ENCODE peak calls at places on chromosomes 7 and 10, in four cellular contexts. J, R, B and L are unnamed samples.
A peak's percentile ranks its signal among the peaks of the same experiment; 100 is the strongest.

GRCh38 chr10:57338823-57339558 is 928.7 kb downstream of the IPMK start:
- DNase-seq in J (peak; percentile 64), R (no peak), B (peak; percentile 56), L (peak; percentile 34)

GRCh38 chr7:77697535-77697831 is 1.2 kb downstream of the RSBN1L start:
- DNase-seq in J (peak; percentile 62), R (peak; percentile 11), B (no peak), L (no peak)

GRCh38 chr7:128032605-128033235 is 1.5 kb upstream of the LRRC4 start:
- DNase-seq in J (no peak), R (no peak), B (no peak), L (peak; percentile 39)

GRCh38 chr10:53140516-53140915 is 367.9 kb upstream of the MBL2 start:
- DNase-seq in J (peak; percentile 28), R (no peak), B (peak; percentile 41), L (no peak)

GRCh38 chr10:102919237-102919959 is 1.3 kb downstream of the CNNM2 start:
- DNase-seq in J (no peak), R (no peak), B (peak; percentile 11), L (no peak)

GRCh38 chr10:89092981-89093380 is 102.4 kb downstream of the FAS start:
- DNase-seq in J (no peak), R (no peak), B (no peak), L (no peak)

GRCh38 chr10:119496282-119496681 is 46.2 kb downstream of the RGS10 start:
- DNase-seq in J (no peak), R (no peak), B (no peak), L (peak; percentile 64)

GRCh38 chr10:24871006-24871405 is 81.4 kb downstream of the PRTFDC1 start:
- DNase-seq in J (no peak), R (no peak), B (no peak), L (no peak)

GRCh38 chr7:130092598-130092997 is 22.3 kb downstream of the KLHDC10 start:
- DNase-seq in J (no peak), R (no peak), B (no peak), L (no peak)

GRCh38 chr7:69659964-69660363 is 61.7 kb downstream of the AUTS2 start:
- DNase-seq in J (peak; percentile 12), R (no peak), B (peak; percentile 37), L (no peak)

GRCh38 chr10:50394832-50395231 is 143.5 kb upstream of the ASAH2 start:
- DNase-seq in J (peak; percentile 52), R (no peak), B (no peak), L (no peak)

DNA sequence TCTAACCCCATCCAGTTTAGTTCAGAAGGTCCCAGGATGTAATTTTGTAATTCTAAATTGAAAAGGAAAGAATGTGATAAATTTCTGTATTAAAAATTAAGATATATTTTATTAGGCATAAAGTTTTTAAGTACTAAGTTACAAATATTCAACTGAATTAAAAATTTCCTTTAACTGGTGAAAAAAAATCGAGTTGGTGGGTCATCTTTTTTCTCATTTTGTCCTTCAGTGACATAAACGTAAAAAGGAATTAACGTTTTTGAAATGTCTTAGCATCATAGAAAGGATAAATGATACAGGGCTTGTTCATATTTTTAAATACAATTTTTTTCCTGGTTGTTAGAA is 88.5 kb downstream of the BTRC start:
- DNase-seq in J (no peak), R (no peak), B (no peak), L (no peak)
- TF ChIP-seq CTCF in J (no peak), R (no peak), B (no peak), L (no peak)

GRCh38 chr7:2633538-2634264 is 1.9 kb downstream of the TTYH3 start:
- DNase-seq in J (peak; percentile 90), R (no peak), B (peak; percentile 87), L (no peak)
- TF ChIP-seq CTCF in J (no peak), R (no peak), B (no peak), L (no peak)

GRCh38 chr7:45575501-45576248 is 1.5 kb downstream of the ADCY1 start:
- DNase-seq in J (no peak), R (no peak), B (no peak), L (no peak)

GRCh38 chr7:45576249-45576929 is 2.2 kb downstream of the ADCY1 start:
- DNase-seq in J (no peak), R (no peak), B (no peak), L (no peak)

GRCh38 chr7:45573636-45574470 is at the start of gene ADCY1:
- DNase-seq in J (no peak), R (no peak), B (no peak), L (peak; percentile 68)

GRCh38 chr7:45573199-45573598 is 969 bp upstream of the ADCY1 start:
- DNase-seq in J (no peak), R (no peak), B (no peak), L (no peak)

GRCh38 chr7:45574521-45575500 is 643 bp downstream of the ADCY1 start:
- DNase-seq in J (peak; percentile 42), R (no peak), B (peak; percentile 45), L (peak; percentile 55)
- TF ChIP-seq CTCF in J (no peak), R (no peak), B (peak; percentile 33), L (no peak)

DNA sequence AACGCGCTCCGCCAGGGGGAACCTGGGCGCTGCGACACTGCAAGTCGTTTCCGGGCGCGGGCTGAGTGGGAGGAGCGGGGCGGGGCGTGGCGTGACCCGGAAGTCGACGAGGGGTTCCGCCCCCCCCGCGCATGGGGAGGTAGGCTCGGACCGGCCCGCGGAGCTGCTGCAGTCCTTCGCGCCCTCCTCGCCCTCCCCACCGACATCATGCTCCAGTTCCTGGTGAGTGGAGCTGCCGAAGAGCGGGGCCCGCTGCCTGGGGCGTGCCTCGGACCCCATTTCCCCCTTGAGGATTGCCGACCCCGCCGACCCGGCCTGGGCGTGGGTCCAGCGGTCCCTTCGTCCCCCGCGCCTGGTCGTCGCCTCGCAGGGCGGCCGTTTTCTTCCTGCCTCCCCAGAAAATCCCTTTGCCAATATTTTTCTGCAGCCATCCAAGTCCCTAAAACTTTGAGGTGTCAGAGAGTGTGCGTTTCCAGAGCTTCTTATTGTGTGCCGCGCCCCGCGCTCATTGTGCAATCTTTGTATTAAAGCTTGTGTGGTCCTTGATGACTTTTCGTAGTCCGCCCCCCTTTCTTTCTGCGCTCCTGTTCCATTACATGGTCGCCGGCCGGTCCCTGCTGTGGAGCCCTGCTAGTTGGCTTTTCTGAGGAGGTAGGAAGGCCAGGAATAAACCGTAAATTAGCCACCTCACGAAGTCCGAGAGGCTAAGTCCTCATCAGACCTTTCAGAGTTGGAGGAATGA is at the start of gene STMP1:
- DNase-seq in J (peak; percentile 97), R (peak; percentile 96), B (peak; percentile 97), L (peak; percentile 97)
- TF ChIP-seq CTCF in J (peak; percentile 49), R (no peak), B (peak; percentile 71), L (peak; percentile 78)

GRCh38 chr10:48493083-48493871 is 111.6 kb downstream of the ARHGAP22 start:
- DNase-seq in J (no peak), R (no peak), B (no peak), L (no peak)
- TF ChIP-seq CTCF in J (no peak), R (no peak), B (no peak), L (no peak)

GRCh38 chr7:43511029-43511428 is 71.9 kb upstream of the STK17A start:
- DNase-seq in J (no peak), R (no peak), B (no peak), L (no peak)
- TF ChIP-seq CTCF in J (no peak), R (no peak), B (peak; percentile 7), L (no peak)

DNA sequence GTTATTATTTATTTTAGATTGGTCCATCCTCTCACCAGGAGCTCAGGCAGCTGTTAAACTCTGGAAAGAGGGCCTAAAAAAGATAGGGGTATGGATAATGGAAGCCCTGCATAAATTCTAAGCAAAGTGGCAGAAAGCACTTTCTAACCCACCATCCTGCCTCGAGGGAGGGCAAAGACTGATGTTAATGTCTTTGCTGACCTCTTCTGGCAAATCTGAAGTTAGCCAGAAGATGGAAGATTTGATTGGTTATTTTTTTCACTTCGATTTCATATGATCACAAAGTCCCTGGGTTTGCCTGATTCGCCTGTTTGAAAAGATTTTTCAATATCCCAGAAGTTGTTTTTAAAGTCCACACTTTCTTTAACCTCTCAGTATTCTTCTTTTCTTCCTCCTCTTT is 24.8 kb downstream of the OR9A2 start:
- DNase-seq in J (peak; percentile 48), R (no peak), B (no peak), L (no peak)
- TF ChIP-seq CTCF in J (peak; percentile 44), R (no peak), B (peak; percentile 27), L (no peak)

DNA sequence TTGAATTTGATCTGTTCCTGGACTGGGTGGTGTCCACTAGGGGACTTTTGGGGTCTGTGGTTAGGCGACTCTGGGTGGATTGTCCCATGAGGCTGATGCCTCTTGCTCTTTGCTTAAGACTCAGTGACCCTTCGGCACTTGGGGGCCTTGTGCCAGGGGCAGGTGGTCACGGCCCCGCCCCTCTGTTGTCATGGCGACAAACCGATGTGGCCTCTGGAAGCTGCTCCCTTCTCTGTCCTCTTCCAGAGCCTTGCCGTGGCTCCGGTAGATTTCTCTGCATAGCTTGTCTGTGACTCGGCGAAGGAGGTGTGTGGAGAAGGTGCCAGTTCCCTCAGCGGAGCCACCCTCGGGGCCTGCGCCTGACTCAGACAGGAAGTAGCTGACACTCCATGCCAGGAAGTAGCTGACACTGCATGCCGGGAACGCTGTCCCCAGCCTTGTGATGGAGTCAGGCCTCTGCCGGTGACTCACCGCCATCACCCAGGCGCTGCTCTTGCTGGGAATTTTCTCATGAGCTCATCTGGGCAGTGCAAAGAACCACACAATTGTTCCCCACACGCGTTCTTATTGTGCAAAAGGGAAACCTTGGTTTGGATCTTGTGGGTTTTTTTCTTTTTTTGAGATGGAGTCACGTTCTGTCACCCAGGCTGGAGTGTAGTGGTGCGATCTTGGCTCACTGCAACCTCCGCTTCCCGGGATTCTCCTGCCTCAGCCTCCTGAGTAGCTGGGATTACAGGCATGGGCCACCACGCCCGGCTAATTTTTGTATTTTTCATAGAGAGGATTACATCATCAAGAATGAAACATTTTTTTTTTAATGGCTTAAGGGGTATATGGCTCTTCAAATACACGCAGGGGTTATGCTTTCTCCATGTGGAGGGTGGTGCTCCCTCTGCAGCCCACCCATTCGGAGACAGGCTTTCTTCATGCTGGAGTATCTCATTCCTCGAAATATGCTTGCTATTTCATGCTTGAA is 72.6 kb downstream of the PFKFB3 start:
- DNase-seq in J (peak; percentile 98), R (peak; percentile 86), B (peak; percentile 97), L (peak; percentile 82)
- TF ChIP-seq CTCF in J (peak; percentile 5), R (no peak), B (peak; percentile 13), L (no peak)

GRCh38 chr10:122647383-122647968 is 52.2 kb downstream of the C10orf120 start:
- DNase-seq in J (no peak), R (no peak), B (no peak), L (no peak)
- TF ChIP-seq CTCF in J (no peak), R (no peak), B (no peak), L (no peak)

DNA sequence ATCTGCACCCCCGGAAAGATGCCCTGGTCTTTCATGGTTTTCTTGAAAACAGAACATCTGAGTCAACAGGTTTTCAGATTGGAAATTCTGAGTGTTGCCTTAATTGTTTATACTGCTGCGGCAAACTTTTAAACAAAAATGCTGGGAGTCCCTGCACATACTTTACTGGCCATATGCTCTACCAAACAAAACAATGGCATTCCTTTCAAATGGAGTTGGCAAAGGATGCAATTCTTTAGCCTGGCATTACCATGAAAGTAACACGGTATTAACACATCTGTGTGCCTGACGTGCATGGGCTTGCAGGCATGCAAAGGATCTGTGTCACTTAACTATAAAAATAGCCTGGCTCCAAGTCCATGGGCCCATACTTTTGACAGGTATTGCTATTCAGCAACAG is 4.2 kb downstream of the INHBA start:
- DNase-seq in J (peak; percentile 52), R (no peak), B (peak; percentile 68), L (no peak)
- TF ChIP-seq CTCF in J (no peak), R (no peak), B (no peak), L (no peak)